ENCODE peak calls at places on chromosomes 2 and 18, in eight cellular contexts. W is tibial nerve; E is ELR; O is fibroblast of pulmonary artery; J is HFF-Myc; H is RWPE1; M is astrocyte of the spinal cord; Z is stimulated activated CD4-positive, alpha-beta T cell treated with anti-CD3 and anti-CD28 coated beads, TNF-alpha, amount 100 ng/mL, for 1 hour. U is an unnamed sample.

GRCh38 chr2:190270298-190270697 is 49.3 kb downstream of the HIBCH start:
- DNase-seq in H (no peak), M (no peak), W (no peak), E (peak; percentile 64), O (no peak), Z (no peak), J (no peak), U (no peak)

GRCh38 chr2:180657054-180657453 is 323.4 kb upstream of the UBE2E3 start:
- DNase-seq in O (peak; percentile 52), E (peak; percentile 93), W (no peak), M (peak; percentile 50), H (no peak), J (no peak), Z (no peak), U (no peak)

GRCh38 chr2:62817995-62818713 is 112.6 kb downstream of the EHBP1 start:
- DNase-seq in O (no peak), H (no peak), M (peak; percentile 36), E (peak; percentile 81), J (no peak), Z (no peak), W (no peak), U (no peak)

GRCh38 chr2:126370208-126370607 is 285.8 kb upstream of the GYPC start:
- DNase-seq in J (no peak), E (no peak), H (no peak), Z (no peak), M (peak; percentile 28), W (no peak), O (peak; percentile 1), U (no peak)

GRCh38 chr2:42142476-42143184 is 26.5 kb upstream of the EML4 start:
- DNase-seq in M (peak; percentile 62), Z (no peak), W (no peak), O (peak; percentile 81), J (no peak), H (no peak), E (no peak), U (no peak)

GRCh38 chr2:218501665-218502064 is 66.5 kb downstream of the USP37 start:
- DNase-seq in J (no peak), W (no peak), E (no peak), H (no peak), M (peak; percentile 52), O (peak; percentile 71), Z (no peak), U (no peak)

GRCh38 chr2:226802573-226802972 is 3.0 kb upstream of the IRS1 start:
- DNase-seq in W (peak; percentile 51), O (peak; percentile 96), E (peak; percentile 84), J (no peak), Z (no peak), M (peak; percentile 83), H (peak; percentile 52), U (peak; percentile 70)

GRCh38 chr2:220279840-220280239 is 652.4 kb downstream of the SLC4A3 start:
- DNase-seq in O (peak; percentile 13), W (no peak), M (peak; percentile 34), J (no peak), H (peak; percentile 47), Z (no peak), E (peak; percentile 72), U (no peak)

GRCh38 chr18:49726564-49726963 is 86.8 kb downstream of the ACAA2 start:
- DNase-seq in E (no peak), O (no peak), H (no peak), Z (no peak), M (no peak), J (no peak), W (no peak), U (no peak)

GRCh38 chr2:235605999-235606715 is 112.3 kb downstream of the AGAP1 start:
- DNase-seq in Z (no peak), E (peak; percentile 68), H (no peak), W (no peak), J (peak; percentile 33), O (peak; percentile 73), M (peak; percentile 89), U (no peak)

GRCh38 chr18:13452448-13452811 is 233.9 kb downstream of the LDLRAD4 start:
- DNase-seq in H (peak; percentile 8), W (no peak), E (peak; percentile 6), M (peak; percentile 87), O (peak; percentile 29), J (no peak), Z (no peak), U (peak; percentile 47)

GRCh38 chr2:256094-256493 is 7.7 kb downstream of the SH3YL1 start:
- DNase-seq in E (no peak), H (no peak), J (no peak), W (no peak), O (no peak), M (no peak), Z (no peak), U (no peak)

GRCh38 chr2:98771771-98772521 is 41.0 kb upstream of the MGAT4A start:
- DNase-seq in J (no peak), O (peak; percentile 76), Z (peak; percentile 38), W (no peak), E (no peak), H (no peak), M (peak; percentile 51), U (no peak)

U was measured in amniotic stem cell.